ENCODE peak calls at places on chromosomes 7 and 10, in six cellular contexts. One of them, this sample, is unnamed.

GRCh38 chr10:283916-284356 is 148.7 kb downstream of the ZMYND11 start:
- DNase-seq in HFFc6: no peak
- DNase-seq in omental fat pad: no peak
- DNase-seq in GF-D8: no peak
- DNase-seq in mesenteric fat pad: no peak
- DNase-seq in activated T-helper 1 cell treated with anti-CD3 and anti-CD28 coated beads, Interleukin-12 subunit alpha, Interleukin-12 subunit beta, Interleukin-2, Interleukin-4 antibody, amounts not matched to agents 30 ng/mL and 10 ng/mL and 1 ng/mL, durations not matched to agents 14 hours and 24 hours and 36 hours: peak; percentile 16
- DNase-seq in this sample: no peak

GRCh38 chr10:103204353-103205255 is 11.5 kb upstream of the NT5C2 start:
- DNase-seq in HFFc6: no peak
- DNase-seq in omental fat pad: no peak
- DNase-seq in GF-D8: no peak
- DNase-seq in mesenteric fat pad: no peak
- DNase-seq in activated T-helper 1 cell treated with anti-CD3 and anti-CD28 coated beads, Interleukin-12 subunit alpha, Interleukin-12 subunit beta, Interleukin-2, Interleukin-4 antibody, amounts not matched to agents 30 ng/mL and 10 ng/mL and 1 ng/mL, durations not matched to agents 14 hours and 24 hours and 36 hours: no peak
- DNase-seq in this sample: peak; percentile 43

GRCh38 chr10:3167611-3168330 is 4.8 kb downstream of the PITRM1 start:
- DNase-seq in HFFc6: no peak
- DNase-seq in omental fat pad: no peak
- DNase-seq in GF-D8: no peak
- DNase-seq in mesenteric fat pad: no peak
- DNase-seq in activated T-helper 1 cell treated with anti-CD3 and anti-CD28 coated beads, Interleukin-12 subunit alpha, Interleukin-12 subunit beta, Interleukin-2, Interleukin-4 antibody, amounts not matched to agents 30 ng/mL and 10 ng/mL and 1 ng/mL, durations not matched to agents 14 hours and 24 hours and 36 hours: no peak
- DNase-seq in this sample: no peak

GRCh38 chr10:109105725-109106124 is 817.6 kb downstream of the XPNPEP1 start:
- DNase-seq in HFFc6: no peak
- DNase-seq in omental fat pad: no peak
- DNase-seq in GF-D8: no peak
- DNase-seq in mesenteric fat pad: no peak
- DNase-seq in activated T-helper 1 cell treated with anti-CD3 and anti-CD28 coated beads, Interleukin-12 subunit alpha, Interleukin-12 subunit beta, Interleukin-2, Interleukin-4 antibody, amounts not matched to agents 30 ng/mL and 10 ng/mL and 1 ng/mL, durations not matched to agents 14 hours and 24 hours and 36 hours: no peak
- DNase-seq in this sample: no peak

GRCh38 chr10:50347394-50347802 is 96.1 kb upstream of the ASAH2 start:
- DNase-seq in HFFc6: no peak
- DNase-seq in omental fat pad: no peak
- DNase-seq in GF-D8: no peak
- DNase-seq in mesenteric fat pad: no peak
- DNase-seq in activated T-helper 1 cell treated with anti-CD3 and anti-CD28 coated beads, Interleukin-12 subunit alpha, Interleukin-12 subunit beta, Interleukin-2, Interleukin-4 antibody, amounts not matched to agents 30 ng/mL and 10 ng/mL and 1 ng/mL, durations not matched to agents 14 hours and 24 hours and 36 hours: peak; percentile 5
- DNase-seq in this sample: no peak

GRCh38 chr7:94295805-94296204 is 98.9 kb upstream of the COL1A2 start:
- DNase-seq in HFFc6: peak; percentile 89
- DNase-seq in omental fat pad: no peak
- DNase-seq in GF-D8: no peak
- DNase-seq in mesenteric fat pad: no peak
- DNase-seq in activated T-helper 1 cell treated with anti-CD3 and anti-CD28 coated beads, Interleukin-12 subunit alpha, Interleukin-12 subunit beta, Interleukin-2, Interleukin-4 antibody, amounts not matched to agents 30 ng/mL and 10 ng/mL and 1 ng/mL, durations not matched to agents 14 hours and 24 hours and 36 hours: no peak
- DNase-seq in this sample: peak; percentile 85

GRCh38 chr7:44750921-44751571 is 2.4 kb downstream of the ZMIZ2 start:
- DNase-seq in HFFc6: no peak
- DNase-seq in omental fat pad: no peak
- DNase-seq in GF-D8: no peak
- DNase-seq in mesenteric fat pad: no peak
- DNase-seq in activated T-helper 1 cell treated with anti-CD3 and anti-CD28 coated beads, Interleukin-12 subunit alpha, Interleukin-12 subunit beta, Interleukin-2, Interleukin-4 antibody, amounts not matched to agents 30 ng/mL and 10 ng/mL and 1 ng/mL, durations not matched to agents 14 hours and 24 hours and 36 hours: peak; percentile 75
- DNase-seq in this sample: peak; percentile 69

GRCh38 chr7:105705427-105705826 is 124.1 kb upstream of the EFCAB10 start:
- DNase-seq in HFFc6: no peak
- DNase-seq in omental fat pad: no peak
- DNase-seq in GF-D8: no peak
- DNase-seq in mesenteric fat pad: no peak
- DNase-seq in activated T-helper 1 cell treated with anti-CD3 and anti-CD28 coated beads, Interleukin-12 subunit alpha, Interleukin-12 subunit beta, Interleukin-2, Interleukin-4 antibody, amounts not matched to agents 30 ng/mL and 10 ng/mL and 1 ng/mL, durations not matched to agents 14 hours and 24 hours and 36 hours: no peak
- DNase-seq in this sample: no peak

GRCh38 chr10:96743988-96744585 is 23.8 kb upstream of the PIK3AP1 start:
- DNase-seq in HFFc6: no peak
- DNase-seq in omental fat pad: no peak
- DNase-seq in GF-D8: no peak
- DNase-seq in mesenteric fat pad: no peak
- DNase-seq in activated T-helper 1 cell treated with anti-CD3 and anti-CD28 coated beads, Interleukin-12 subunit alpha, Interleukin-12 subunit beta, Interleukin-2, Interleukin-4 antibody, amounts not matched to agents 30 ng/mL and 10 ng/mL and 1 ng/mL, durations not matched to agents 14 hours and 24 hours and 36 hours: no peak
- DNase-seq in this sample: peak; percentile 45

GRCh38 chr10:21675157-21675796 is 141.2 kb downstream of the MLLT10 start:
- DNase-seq in HFFc6: peak; percentile 32
- DNase-seq in omental fat pad: no peak
- DNase-seq in GF-D8: no peak
- DNase-seq in mesenteric fat pad: no peak
- DNase-seq in activated T-helper 1 cell treated with anti-CD3 and anti-CD28 coated beads, Interleukin-12 subunit alpha, Interleukin-12 subunit beta, Interleukin-2, Interleukin-4 antibody, amounts not matched to agents 30 ng/mL and 10 ng/mL and 1 ng/mL, durations not matched to agents 14 hours and 24 hours and 36 hours: peak; percentile 4
- DNase-seq in this sample: peak; percentile 34

This sample was measured in iris pigment epithelial cell.